ENCODE peak calls at places on chromosomes 6 and 20, in eight cellular contexts. One of them, this sample, is unnamed. For H3K4me1, the result is how much of the 10 kb centered on the place peaks cover.

GRCh38 chr20:48597521-48598302 is 230.1 kb downstream of the PREX1 start:
- DNase-seq in transverse colon: peak
- DNase-seq in tibial nerve: no peak
- DNase-seq in H1: no peak
- DNase-seq in K562: no peak
- DNase-seq in SK-N-SH: no peak
- DNase-seq in ovary: no peak
- DNase-seq in A549: no peak
- DNase-seq in this sample: no peak

GRCh38 chr6:24858154-24858801 is 59.6 kb upstream of the ARMH2 start:
- DNase-seq in transverse colon: peak
- DNase-seq in tibial nerve: no peak
- DNase-seq in H1: no peak
- DNase-seq in K562: no peak
- DNase-seq in SK-N-SH: no peak
- DNase-seq in ovary: no peak
- DNase-seq in A549: no peak
- DNase-seq in this sample: no peak

GRCh38 chr20:39745380-39745779 is 783.2 kb downstream of the DHX35 start:
- DNase-seq in transverse colon: no peak
- DNase-seq in tibial nerve: no peak
- DNase-seq in H1: no peak
- DNase-seq in K562: no peak
- DNase-seq in SK-N-SH: no peak
- DNase-seq in ovary: no peak
- DNase-seq in A549: no peak
- DNase-seq in this sample: no peak

GRCh38 chr6:83708970-83709747 is at the start of gene SNAP91:
- DNase-seq in transverse colon: no peak
- DNase-seq in tibial nerve: no peak
- DNase-seq in H1: peak
- DNase-seq in K562: no peak
- DNase-seq in SK-N-SH: peak
- DNase-seq in ovary: peak
- DNase-seq in A549: no peak
- DNase-seq in this sample: no peak

GRCh38 chr6:28767133-28767532 is 156.7 kb downstream of the TRIM27 start:
- DNase-seq in transverse colon: no peak
- DNase-seq in tibial nerve: no peak
- DNase-seq in H1: no peak
- DNase-seq in K562: no peak
- DNase-seq in SK-N-SH: no peak
- DNase-seq in ovary: no peak
- DNase-seq in A549: no peak
- DNase-seq in this sample: peak

GRCh38 chr20:7406671-7407070 is 533.6 kb downstream of the HAO1 start:
- DNase-seq in transverse colon: no peak
- DNase-seq in tibial nerve: no peak
- DNase-seq in H1: no peak
- DNase-seq in K562: no peak
- DNase-seq in SK-N-SH: no peak
- DNase-seq in ovary: no peak
- DNase-seq in A549: no peak
- DNase-seq in this sample: no peak

GRCh38 chr6:29071831-29072723 is 15.0 kb downstream of the OR2B3 start:
- DNase-seq in transverse colon: peak
- DNase-seq in tibial nerve: no peak
- DNase-seq in H1: peak
- DNase-seq in K562: peak
- DNase-seq in SK-N-SH: peak
- DNase-seq in ovary: no peak
- DNase-seq in A549: peak
- DNase-seq in this sample: no peak

GRCh38 chr6:28814032-28814976 is 109.5 kb downstream of the TRIM27 start:
- DNase-seq in transverse colon: no peak
- DNase-seq in tibial nerve: no peak
- DNase-seq in H1: peak
- DNase-seq in K562: no peak
- DNase-seq in SK-N-SH: no peak
- DNase-seq in ovary: no peak
- DNase-seq in A549: no peak
- DNase-seq in this sample: no peak

GRCh38 chr6:66735106-66735890 is 1028.3 kb upstream of the EYS start:
- DNase-seq in transverse colon: no peak
- DNase-seq in tibial nerve: no peak
- DNase-seq in H1: no peak
- DNase-seq in K562: no peak
- DNase-seq in SK-N-SH: no peak
- DNase-seq in ovary: no peak
- DNase-seq in A549: no peak
- DNase-seq in this sample: no peak

GRCh38 chr6:33583591-33584155 is 3.6 kb upstream of the BAK1 start:
- DNase-seq in transverse colon: no peak
- DNase-seq in tibial nerve: no peak
- DNase-seq in H1: peak
- DNase-seq in K562: peak
- DNase-seq in SK-N-SH: peak
- DNase-seq in ovary: peak
- DNase-seq in A549: peak
- DNase-seq in this sample: no peak

GRCh38 chr20:36728986-36729385 is 16.9 kb downstream of the NDRG3 start:
- DNase-seq in transverse colon: no peak
- DNase-seq in tibial nerve: no peak
- DNase-seq in H1: no peak
- DNase-seq in K562: no peak
- DNase-seq in SK-N-SH: no peak
- DNase-seq in ovary: no peak
- DNase-seq in A549: no peak
- DNase-seq in this sample: no peak

GRCh38 chr20:25048519-25048952 is 9.4 kb downstream of the ACSS1 start:
- DNase-seq in transverse colon: peak
- DNase-seq in tibial nerve: no peak
- DNase-seq in H1: no peak
- DNase-seq in K562: no peak
- DNase-seq in SK-N-SH: no peak
- DNase-seq in ovary: peak
- DNase-seq in A549: no peak
- DNase-seq in this sample: no peak

GRCh38 chr6:47477497-47478232 is at the start of gene CD2AP:
- DNase-seq in transverse colon: peak
- DNase-seq in tibial nerve: peak
- DNase-seq in H1: peak
- DNase-seq in K562: peak
- DNase-seq in SK-N-SH: peak
- DNase-seq in ovary: peak
- DNase-seq in A549: peak
- DNase-seq in this sample: peak

GRCh38 chr20:23266530-23267398 is 83.8 kb upstream of the NXT1 start:
- DNase-seq in transverse colon: no peak
- DNase-seq in tibial nerve: no peak
- DNase-seq in H1: no peak
- DNase-seq in K562: no peak
- DNase-seq in SK-N-SH: no peak
- DNase-seq in ovary: no peak
- DNase-seq in A549: no peak
- DNase-seq in this sample: no peak

GRCh38 chr6:104771258-104771832 is 88.4 kb downstream of the HACE1 start:
- DNase-seq in transverse colon: no peak
- DNase-seq in tibial nerve: no peak
- DNase-seq in H1: no peak
- DNase-seq in K562: peak
- DNase-seq in SK-N-SH: peak
- DNase-seq in ovary: no peak
- DNase-seq in A549: peak
- DNase-seq in this sample: no peak

GRCh38 chr6:110357696-110358535 is at the start of gene METTL24:
- DNase-seq in transverse colon: no peak
- DNase-seq in tibial nerve: no peak
- DNase-seq in H1: peak
- DNase-seq in K562: no peak
- DNase-seq in SK-N-SH: peak
- DNase-seq in ovary: peak
- DNase-seq in A549: peak
- DNase-seq in this sample: peak

GRCh38 chr6:36666726-36667591 is 11.6 kb upstream of the CDKN1A start:
- DNase-seq in transverse colon: peak
- DNase-seq in tibial nerve: peak
- DNase-seq in H1: peak
- DNase-seq in K562: no peak
- DNase-seq in SK-N-SH: peak
- DNase-seq in ovary: peak
- DNase-seq in A549: no peak
- DNase-seq in this sample: no peak

GRCh38 chr20:1622450-1622849 is 2.6 kb upstream of the SIRPB1 start:
- DNase-seq in transverse colon: no peak
- DNase-seq in tibial nerve: no peak
- DNase-seq in H1: no peak
- DNase-seq in K562: no peak
- DNase-seq in SK-N-SH: no peak
- DNase-seq in ovary: no peak
- DNase-seq in A549: no peak
- DNase-seq in this sample: peak

GRCh38 chr20:34222208-34222607 is 19.0 kb upstream of the ASIP start:
- DNase-seq in transverse colon: peak
- DNase-seq in tibial nerve: peak
- DNase-seq in H1: no peak
- DNase-seq in K562: no peak
- DNase-seq in SK-N-SH: no peak
- DNase-seq in ovary: no peak
- DNase-seq in A549: no peak
- DNase-seq in this sample: peak

DNA sequence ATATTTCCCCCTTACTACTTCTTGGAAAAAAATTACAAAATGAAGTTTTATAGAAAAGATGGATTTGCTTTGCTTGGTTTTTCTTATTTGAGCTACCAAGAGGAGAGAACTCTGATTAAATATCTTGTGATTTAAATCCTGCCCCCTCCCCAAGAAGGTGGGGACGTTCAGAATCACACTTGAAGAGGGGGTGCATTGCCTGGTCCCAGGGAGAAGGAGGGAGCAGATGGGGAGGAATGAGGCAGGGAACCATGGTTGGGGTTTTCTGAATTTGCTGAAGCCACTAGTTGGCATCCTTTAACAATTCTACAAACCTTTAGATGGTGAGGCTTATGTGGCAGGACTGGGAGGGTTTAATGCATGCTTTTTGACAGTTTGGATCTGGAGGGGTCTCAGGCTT is 5.5 kb downstream of the PCK1 start:
- DNase-seq in transverse colon: no peak
- DNase-seq in tibial nerve: no peak
- DNase-seq in H1: no peak
- DNase-seq in K562: no peak
- DNase-seq in SK-N-SH: no peak
- DNase-seq in ovary: no peak
- DNase-seq in A549: no peak
- DNase-seq in this sample: no peak
- H3K4me1 ChIP-seq in transverse colon: under half
- H3K4me1 ChIP-seq in tibial nerve: under half
- H3K4me1 ChIP-seq in H1: under half
- H3K4me1 ChIP-seq in K562: under half
- H3K4me1 ChIP-seq in SK-N-SH: under half
- H3K4me1 ChIP-seq in ovary: under half
- H3K4me1 ChIP-seq in A549: under half
- H3K4me1 ChIP-seq in this sample: under half

GRCh38 chr6:14544689-14545088 is 427.1 kb downstream of the CD83 start:
- DNase-seq in transverse colon: no peak
- DNase-seq in tibial nerve: no peak
- DNase-seq in H1: no peak
- DNase-seq in K562: no peak
- DNase-seq in SK-N-SH: no peak
- DNase-seq in ovary: no peak
- DNase-seq in A549: no peak
- DNase-seq in this sample: no peak

GRCh38 chr6:14540276-14540675 is 422.7 kb downstream of the CD83 start:
- DNase-seq in transverse colon: no peak
- DNase-seq in tibial nerve: no peak
- DNase-seq in H1: no peak
- DNase-seq in K562: no peak
- DNase-seq in SK-N-SH: no peak
- DNase-seq in ovary: no peak
- DNase-seq in A549: no peak
- DNase-seq in this sample: no peak

GRCh38 chr6:14543971-14544620 is 426.5 kb downstream of the CD83 start:
- DNase-seq in transverse colon: no peak
- DNase-seq in tibial nerve: no peak
- DNase-seq in H1: no peak
- DNase-seq in K562: no peak
- DNase-seq in SK-N-SH: no peak
- DNase-seq in ovary: no peak
- DNase-seq in A549: no peak
- DNase-seq in this sample: no peak

GRCh38 chr6:14540859-14541540 is 423.4 kb downstream of the CD83 start:
- DNase-seq in transverse colon: no peak
- DNase-seq in tibial nerve: no peak
- DNase-seq in H1: no peak
- DNase-seq in K562: no peak
- DNase-seq in SK-N-SH: peak
- DNase-seq in ovary: no peak
- DNase-seq in A549: no peak
- DNase-seq in this sample: no peak

GRCh38 chr6:14542670-14543366 is 425.2 kb downstream of the CD83 start:
- DNase-seq in transverse colon: no peak
- DNase-seq in tibial nerve: no peak
- DNase-seq in H1: no peak
- DNase-seq in K562: no peak
- DNase-seq in SK-N-SH: no peak
- DNase-seq in ovary: no peak
- DNase-seq in A549: no peak
- DNase-seq in this sample: no peak
- TF ChIP-seq EP300 in transverse colon: no peak
- TF ChIP-seq EP300 in tibial nerve: no peak
- TF ChIP-seq EP300 in H1: no peak
- TF ChIP-seq EP300 in K562: no peak
- TF ChIP-seq EP300 in SK-N-SH: no peak
- TF ChIP-seq EP300 in ovary: no peak
- TF ChIP-seq EP300 in A549: no peak
- TF ChIP-seq EP300 in this sample: no peak

GRCh38 chr20:14688045-14688444 is 350.6 kb upstream of the FLRT3 start:
- DNase-seq in transverse colon: no peak
- DNase-seq in tibial nerve: no peak
- DNase-seq in H1: no peak
- DNase-seq in K562: no peak
- DNase-seq in SK-N-SH: peak
- DNase-seq in ovary: no peak
- DNase-seq in A549: no peak
- DNase-seq in this sample: no peak
- H3K4me1 ChIP-seq in transverse colon: under half
- H3K4me1 ChIP-seq in tibial nerve: under half
- H3K4me1 ChIP-seq in H1: under half
- H3K4me1 ChIP-seq in K562: under half
- H3K4me1 ChIP-seq in SK-N-SH: under half
- H3K4me1 ChIP-seq in ovary: under half
- H3K4me1 ChIP-seq in A549: under half
- H3K4me1 ChIP-seq in this sample: under half

DNA sequence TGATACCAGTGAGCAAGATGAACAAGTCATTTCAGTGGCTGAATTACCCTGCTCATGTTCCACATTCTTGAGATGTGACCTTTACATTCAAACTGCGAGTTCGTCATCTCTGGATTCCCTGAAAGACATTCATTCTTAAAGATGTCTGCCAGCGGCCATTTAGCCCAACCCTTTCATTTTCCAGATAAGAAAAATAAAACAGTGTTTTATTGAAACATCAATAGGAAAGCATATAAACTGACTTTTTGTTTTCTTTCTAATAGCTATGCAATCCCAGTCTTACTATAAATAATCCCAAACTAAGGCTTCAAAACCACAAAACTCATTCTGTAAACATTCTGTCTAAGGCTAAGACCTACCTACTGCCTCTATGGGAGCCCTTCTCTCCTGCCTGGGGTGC is 134.0 kb downstream of the SAMD5 start:
- DNase-seq in transverse colon: peak
- DNase-seq in tibial nerve: no peak
- DNase-seq in H1: no peak
- DNase-seq in K562: no peak
- DNase-seq in SK-N-SH: no peak
- DNase-seq in ovary: no peak
- DNase-seq in A549: no peak
- DNase-seq in this sample: no peak
- TF ChIP-seq EP300 in transverse colon: no peak
- TF ChIP-seq EP300 in tibial nerve: no peak
- TF ChIP-seq EP300 in H1: no peak
- TF ChIP-seq EP300 in K562: no peak
- TF ChIP-seq EP300 in SK-N-SH: no peak
- TF ChIP-seq EP300 in ovary: no peak
- TF ChIP-seq EP300 in A549: no peak
- TF ChIP-seq EP300 in this sample: no peak

This sample was measured in esophagus muscularis mucosa.